ENCODE peak calls at places on chromosome 5, in six cellular contexts. G is HCT116, X is HepG2, S is K562, P is GM12878, Z is H1. U is an unnamed sample.

GRCh38 chr5:180112101-180112861 is 40.7 kb upstream of the RNF130 start:
- DNase-seq in P (no peak), G (no peak), Z (no peak), X (no peak), S (no peak), U (no peak)

GRCh38 chr5:83377131-83377865 is 94.2 kb upstream of the VCAN start:
- DNase-seq in G (no peak), X (no peak), P (no peak), S (no peak), Z (no peak), U (no peak)

GRCh38 chr5:94080390-94080789 is 339.0 kb upstream of the POU5F2 start:
- DNase-seq in G (no peak), X (no peak), P (no peak), Z (no peak), S (no peak), U (no peak)

GRCh38 chr5:106195679-106196078 is 1475.1 kb downstream of the EFNA5 start:
- DNase-seq in G (no peak), S (no peak), P (no peak), Z (no peak), X (no peak), U (no peak)

GRCh38 chr5:95446009-95446408 is 54.8 kb downstream of the FAM81B start:
- DNase-seq in S (peak), P (no peak), G (peak), X (no peak), Z (no peak), U (no peak)

GRCh38 chr5:134647750-134648424 is 698 bp upstream of the SEC24A start:
- DNase-seq in Z (no peak), S (peak), X (peak), P (peak), G (peak), U (no peak)

GRCh38 chr5:126271141-126271540 is 152.1 kb upstream of the GRAMD2B start:
- DNase-seq in P (no peak), S (no peak), X (no peak), Z (no peak), G (no peak), U (no peak)

GRCh38 chr5:149370878-149371277 is 8.2 kb downstream of the IL17B start:
- DNase-seq in S (no peak), X (no peak), G (no peak), P (no peak), Z (no peak), U (no peak)

GRCh38 chr5:62259699-62260220 is 46.2 kb upstream of the KIF2A start:
- DNase-seq in X (no peak), Z (no peak), G (no peak), P (no peak), S (no peak), U (no peak)

DNA sequence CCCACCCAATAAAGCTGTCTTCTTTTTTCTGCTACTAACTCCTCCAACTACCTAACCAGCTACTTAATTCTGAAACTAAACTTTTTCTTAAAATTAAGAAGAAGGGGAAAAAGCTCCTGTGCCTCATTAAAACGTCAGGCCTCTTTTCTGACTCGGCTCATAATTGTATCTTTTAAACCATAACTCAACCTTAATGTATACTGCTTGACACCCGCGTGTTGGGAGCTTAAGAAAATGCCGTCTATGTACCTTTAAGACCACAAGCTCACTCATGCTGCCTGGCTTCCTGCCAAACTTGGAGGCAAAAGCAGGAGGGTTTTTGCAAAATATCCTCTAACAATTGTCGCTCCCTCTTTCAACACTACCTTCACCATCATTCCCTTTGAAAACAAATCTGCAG is 5.0 kb downstream of the EBF1 start:
- DNase-seq in G (peak), X (peak), S (peak), Z (no peak), P (no peak), U (peak)
- TF ChIP-seq JUND in G (no peak), X (no peak), S (no peak), Z (no peak), P (no peak), U (no peak)

GRCh38 chr5:176659860-176660461 is 12.7 kb downstream of the TSPAN17 start:
- DNase-seq in G (no peak), S (no peak), Z (no peak), P (no peak), X (no peak), U (no peak)

GRCh38 chr5:176656467-176656990 is 9.2 kb downstream of the TSPAN17 start:
- DNase-seq in Z (no peak), X (no peak), G (no peak), P (no peak), S (no peak), U (no peak)

GRCh38 chr5:176659440-176659839 is 12.2 kb downstream of the TSPAN17 start:
- DNase-seq in G (no peak), S (no peak), X (no peak), P (no peak), Z (no peak), U (no peak)

GRCh38 chr5:176658817-176659216 is 11.5 kb downstream of the TSPAN17 start:
- DNase-seq in Z (no peak), P (no peak), X (no peak), G (no peak), S (no peak), U (no peak)

GRCh38 chr5:176658007-176658599 is 10.8 kb downstream of the TSPAN17 start:
- DNase-seq in Z (peak), X (peak), P (no peak), S (peak), G (peak), U (peak)
- TF ChIP-seq JUND in Z (no peak), X (no peak), P (no peak), S (no peak), G (no peak), U (no peak)

GRCh38 chr5:107589520-107590193 is 81.1 kb downstream of the EFNA5 start:
- DNase-seq in G (no peak), Z (no peak), P (no peak), X (no peak), S (no peak), U (no peak)
- TF ChIP-seq JUND in G (no peak), Z (no peak), P (no peak), X (no peak), S (no peak), U (no peak)

DNA sequence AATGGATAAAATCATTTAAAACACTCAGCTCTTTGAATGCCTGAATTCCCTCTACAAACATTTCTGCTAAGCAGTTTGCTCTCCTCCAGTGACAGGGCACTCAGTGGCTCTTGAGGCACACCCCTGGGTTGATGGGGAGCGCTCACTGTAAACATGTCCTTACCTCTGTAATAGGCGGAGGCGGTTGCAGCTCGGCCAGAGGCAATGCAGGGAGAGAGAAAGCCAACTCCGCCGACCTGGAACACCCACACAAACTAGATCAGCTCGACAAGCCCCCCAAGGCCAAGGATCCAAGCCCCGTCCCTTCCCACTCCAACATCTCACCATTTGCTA is 329 bp downstream of the CDC23 start:
- DNase-seq in X (no peak), G (no peak), P (no peak), Z (no peak), S (peak), U (no peak)
- TF ChIP-seq JUND in X (no peak), G (no peak), P (no peak), Z (no peak), S (no peak), U (no peak)

GRCh38 chr5:145777445-145778063 is 57.6 kb downstream of the PRELID2 start:
- DNase-seq in P (no peak), G (no peak), S (no peak), Z (no peak), X (no peak), U (no peak)

GRCh38 chr5:145774442-145774841 is 60.7 kb downstream of the PRELID2 start:
- DNase-seq in Z (no peak), G (no peak), X (no peak), S (no peak), P (no peak), U (no peak)

GRCh38 chr5:145776886-145777285 is 58.3 kb downstream of the PRELID2 start:
- DNase-seq in Z (no peak), P (no peak), S (no peak), G (no peak), X (no peak), U (no peak)

GRCh38 chr5:145775411-145775810 is 59.7 kb downstream of the PRELID2 start:
- DNase-seq in G (no peak), X (peak), S (no peak), P (no peak), Z (no peak), U (no peak)

GRCh38 chr5:145775893-145776444 is 59.2 kb downstream of the PRELID2 start:
- DNase-seq in X (peak), S (no peak), G (peak), P (no peak), Z (no peak), U (no peak)
- TF ChIP-seq JUND in X (no peak), S (no peak), G (peak), P (no peak), Z (no peak), U (no peak)

GRCh38 chr5:155978805-155979204 is 348.2 kb upstream of the SGCD start:
- DNase-seq in G (no peak), P (no peak), Z (no peak), S (no peak), X (no peak), U (no peak)
- TF ChIP-seq JUND in G (no peak), P (no peak), Z (no peak), S (no peak), X (no peak), U (no peak)

DNA sequence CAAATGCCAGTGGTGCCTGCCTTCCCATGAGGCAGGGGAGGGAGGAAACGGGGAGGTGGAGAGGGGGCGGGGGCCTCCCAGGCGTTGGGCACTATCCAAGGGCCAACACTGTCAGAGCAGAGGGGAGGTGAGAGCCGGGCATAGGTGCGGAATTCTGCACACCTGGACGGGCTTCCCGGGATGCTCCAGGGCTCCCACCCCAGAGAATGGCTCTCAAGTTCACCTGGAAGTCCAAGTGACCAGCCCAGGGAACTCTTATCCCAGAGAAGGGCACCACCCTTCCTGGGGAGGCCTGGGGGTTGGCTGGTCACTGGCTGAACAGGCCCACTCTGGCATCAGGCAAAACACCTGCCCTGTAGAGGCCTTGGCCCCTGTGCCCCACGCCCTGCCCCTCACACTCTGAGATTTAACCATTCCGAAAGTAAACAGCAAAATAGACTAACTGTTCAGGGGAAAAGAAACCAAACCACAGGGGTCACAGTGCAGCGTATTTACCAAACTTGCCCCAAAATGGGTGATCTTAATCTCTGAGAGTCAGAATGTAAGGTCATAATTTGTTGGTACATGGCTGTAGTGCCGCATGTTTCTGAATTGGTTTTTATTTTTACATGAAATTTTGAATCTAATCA is 2.7 kb downstream of the CSF2 start:
- DNase-seq in P (no peak), Z (no peak), G (no peak), S (no peak), X (no peak), U (no peak)
- TF ChIP-seq JUND in P (no peak), Z (no peak), G (no peak), S (no peak), X (no peak), U (no peak)

DNA sequence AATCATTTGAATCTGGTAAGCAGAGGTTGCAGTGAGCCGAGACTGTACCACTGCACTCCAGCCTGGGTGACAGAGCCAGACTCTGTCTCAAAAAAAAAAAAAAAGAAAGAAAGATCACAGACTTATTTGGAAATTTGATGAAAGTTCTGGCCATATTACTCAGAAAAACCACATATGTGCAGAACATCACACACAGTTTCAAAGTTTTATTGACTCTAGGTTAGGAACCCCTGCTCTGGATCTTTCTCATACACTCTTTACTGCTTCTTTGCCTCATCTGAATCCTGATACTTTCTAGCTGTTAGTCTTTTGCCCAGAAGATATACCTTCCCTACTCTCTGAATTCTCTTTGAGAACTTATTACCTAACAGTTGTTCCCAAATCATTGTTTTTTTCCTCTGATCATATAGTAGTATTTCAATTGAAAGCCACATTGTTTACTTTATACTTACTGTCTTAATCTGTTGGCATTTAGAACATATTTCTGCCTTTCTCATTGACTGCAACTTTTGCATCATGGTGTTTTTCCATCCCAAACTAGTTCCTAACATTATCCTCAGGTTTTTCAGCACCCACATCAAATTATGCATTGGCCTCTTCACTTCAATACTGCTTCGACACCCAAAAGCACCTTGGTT is 68.7 kb downstream of the LNPEP start:
- DNase-seq in G (no peak), P (no peak), S (no peak), Z (no peak), X (no peak), U (no peak)
- TF ChIP-seq JUND in G (no peak), P (no peak), S (no peak), Z (no peak), X (no peak), U (no peak)

DNA sequence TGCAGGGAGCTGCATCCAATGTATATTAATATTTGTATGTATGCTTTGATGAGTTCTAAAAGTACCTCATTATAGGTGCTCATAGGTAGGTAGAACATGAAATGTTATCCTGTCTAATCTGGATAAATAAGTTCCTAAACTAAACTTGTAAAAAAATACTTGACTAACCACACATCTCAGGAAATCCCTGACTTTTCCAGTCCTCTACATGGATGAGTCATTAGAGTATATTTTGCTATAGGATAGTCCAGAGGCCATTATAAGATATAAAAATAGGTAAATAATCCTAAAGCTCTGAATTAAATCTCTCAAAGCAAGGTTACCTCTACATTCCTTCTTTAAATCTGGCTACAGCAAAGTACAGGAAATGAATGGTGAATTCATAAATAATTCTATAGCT is 404.3 kb downstream of the RAB3C start:
- DNase-seq in X (no peak), P (no peak), S (no peak), Z (no peak), G (no peak), U (no peak)
- TF ChIP-seq JUND in X (no peak), P (no peak), S (no peak), Z (no peak), G (no peak), U (no peak)

GRCh38 chr5:168736201-168736940 is 157.2 kb upstream of the PANK3 start:
- DNase-seq in S (no peak), P (no peak), X (no peak), Z (no peak), G (no peak), U (no peak)

GRCh38 chr5:168743617-168744016 is 164.4 kb upstream of the PANK3 start:
- DNase-seq in X (no peak), S (no peak), Z (no peak), G (no peak), P (no peak), U (no peak)

GRCh38 chr5:168740055-168740820 is 161.1 kb upstream of the PANK3 start:
- DNase-seq in P (no peak), Z (no peak), S (no peak), G (no peak), X (no peak), U (no peak)

GRCh38 chr5:168737066-168737465 is 157.9 kb upstream of the PANK3 start:
- DNase-seq in Z (no peak), S (no peak), G (no peak), X (no peak), P (no peak), U (no peak)

GRCh38 chr5:168740821-168741213 is 161.6 kb upstream of the PANK3 start:
- DNase-seq in S (no peak), Z (no peak), P (no peak), X (no peak), G (no peak), U (no peak)
- TF ChIP-seq JUND in S (no peak), Z (no peak), P (no peak), X (no peak), G (no peak), U (no peak)

U was measured in T47D.